ENCODE peak calls at places on chromosomes 7 and 10, in ten cellular contexts. I is NCI-H1105; T is endothelial cell; B is Caki2; P is activated gamma-delta T cell treated with anti-CD3 and anti-CD28 coated beads, Interleukin-2, amount 50 U/mL, for 16 hours; D is activated naive CD4-positive, alpha-beta T cell; Q is NCI-H526; F is fibroblast of lung; E is M059J; W is mammary epithelial cell. K is an unnamed sample.

GRCh38 chr7:41709621-41710020 is 6.7 kb upstream of the INHBA start:
- DNase-seq in I (no peak), T (no peak), B (peak), P (no peak), D (no peak), Q (no peak), F (peak), E (peak), W (peak), K (no peak)

GRCh38 chr7:77409739-77410545 is 6.2 kb downstream of the GSAP start:
- DNase-seq in I (no peak), T (no peak), B (peak), P (no peak), D (no peak), Q (no peak), F (peak), E (peak), W (peak), K (no peak)

GRCh38 chr10:96249264-96249663 is 22.1 kb downstream of the BLNK start:
- DNase-seq in I (no peak), T (no peak), B (no peak), P (no peak), D (no peak), Q (no peak), F (no peak), E (no peak), W (no peak), K (no peak)

GRCh38 chr7:154672659-154673415 is 330.1 kb downstream of the PAXIP1 start:
- DNase-seq in I (no peak), T (no peak), B (no peak), P (no peak), D (no peak), Q (no peak), F (peak), E (peak), W (no peak), K (no peak)

GRCh38 chr10:126508535-126509040 is 120.3 kb upstream of the ADAM12 start:
- DNase-seq in I (no peak), T (peak), B (no peak), P (no peak), D (no peak), Q (no peak), F (no peak), E (no peak), W (no peak), K (peak)

GRCh38 chr7:36949711-36950600 is 225.7 kb upstream of the AOAH start:
- DNase-seq in I (no peak), T (no peak), B (no peak), P (no peak), D (no peak), Q (no peak), F (no peak), E (peak), W (no peak), K (no peak)

GRCh38 chr10:133460208-133460769 is 6.5 kb downstream of the SCART1 start:
- DNase-seq in I (no peak), T (no peak), B (no peak), P (no peak), D (no peak), Q (no peak), F (no peak), E (no peak), W (no peak), K (no peak)

GRCh38 chr7:44976040-44976745 is 2.6 kb downstream of the MYO1G start:
- DNase-seq in I (no peak), T (no peak), B (no peak), P (no peak), D (no peak), Q (no peak), F (no peak), E (no peak), W (no peak), K (no peak)

GRCh38 chr10:119449760-119450461 is 92.6 kb downstream of the RGS10 start:
- DNase-seq in I (no peak), T (no peak), B (peak), P (no peak), D (no peak), Q (no peak), F (peak), E (peak), W (peak), K (no peak)

GRCh38 chr10:93656155-93656554 is 43.8 kb downstream of the PDE6C start:
- DNase-seq in I (no peak), T (no peak), B (no peak), P (no peak), D (no peak), Q (no peak), F (no peak), E (peak), W (peak), K (no peak)

GRCh38 chr7:17130281-17131059 is 168.0 kb upstream of the AHR start:
- DNase-seq in I (no peak), T (peak), B (peak), P (no peak), D (no peak), Q (no peak), F (peak), E (peak), W (no peak), K (peak)

GRCh38 chr7:133345690-133346421 is 93.0 kb downstream of the EXOC4 start:
- DNase-seq in I (no peak), T (no peak), B (no peak), P (no peak), D (no peak), Q (no peak), F (no peak), E (no peak), W (no peak), K (peak)

K was measured in GM23338.